ENCODE peak calls at places on chromosomes 4 and X, in nine cellular contexts. E is BE2C; I is prostate gland; B is SIG-M5; F is activated CD4-positive, alpha-beta T cell treated with anti-CD3 and anti-CD28 coated beads, Interleukin-2, amount 50 U/mL, for 4 hours; D is aorta; U is HuH-7.5; Z is A172; A is heart left ventricle. G is an unnamed sample.

GRCh38 chr4:150216725-150217124 is 138.5 kb downstream of the DCLK2 start:
- DNase-seq in E (no peak), I (no peak), B (no peak), F (no peak), D (no peak), U (no peak), Z (no peak), A (no peak), G (no peak)

GRCh38 chrX:108198420-108198819 is 106.8 kb downstream of the ATG4A start:
- DNase-seq in E (no peak), I (no peak), B (no peak), F (no peak), D (no peak), U (no peak), Z (no peak), A (no peak), G (no peak)

GRCh38 chrX:19882066-19882775 is 5.2 kb downstream of the SH3KBP1 start:
- DNase-seq in E (no peak), I (no peak), B (no peak), F (no peak), D (no peak), U (no peak), Z (no peak), A (no peak), G (no peak)

GRCh38 chrX:134186362-134187121 is 50.4 kb upstream of the CCDC160 start:
- DNase-seq in E (no peak), I (no peak), B (no peak), F (peak), D (no peak), U (no peak), Z (no peak), A (no peak), G (peak)

GRCh38 chrX:20274121-20274520 is 7.4 kb upstream of the RPS6KA3 start:
- DNase-seq in E (no peak), I (no peak), B (no peak), F (no peak), D (no peak), U (no peak), Z (no peak), A (no peak), G (no peak)

GRCh38 chr4:10115657-10116624 is 658 bp downstream of the WDR1 start:
- DNase-seq in E (no peak), I (peak), B (no peak), F (peak), D (peak), U (peak), Z (peak), A (peak), G (peak)

GRCh38 chr4:140037353-140038030 is 116.5 kb downstream of the MAML3 start:
- DNase-seq in E (no peak), I (no peak), B (no peak), F (no peak), D (no peak), U (no peak), Z (peak), A (no peak), G (no peak)

GRCh38 chrX:7117587-7117986 is 29.9 kb upstream of the STS start:
- DNase-seq in E (no peak), I (no peak), B (no peak), F (no peak), D (no peak), U (no peak), Z (no peak), A (no peak), G (no peak)

GRCh38 chrX:114071412-114071811 is 512.5 kb upstream of the HTR2C start:
- DNase-seq in E (no peak), I (no peak), B (peak), F (no peak), D (no peak), U (no peak), Z (no peak), A (no peak), G (no peak)

GRCh38 chrX:37755073-37755472 is 24.8 kb upstream of the CYBB start:
- DNase-seq in E (no peak), I (no peak), B (peak), F (no peak), D (no peak), U (no peak), Z (no peak), A (no peak), G (no peak)

GRCh38 chr4:53764761-53765490 is 173.6 kb upstream of the LNX1 start:
- DNase-seq in E (no peak), I (no peak), B (no peak), F (no peak), D (no peak), U (no peak), Z (peak), A (no peak), G (no peak)

G was measured in LNCaP clone FGC.